ENCODE peak calls at places on chromosomes 16 and 17, in six cellular contexts. B is A549, U is HCT116, A is GM12878, P is SK-N-SH, V is HL-60. Z is an unnamed sample.

GRCh38 chr17:28457890-28458289 is 15.6 kb upstream of the SLC13A2 start:
- DNase-seq in B (no peak), U (no peak), A (no peak), P (no peak), V (no peak), Z (no peak)

GRCh38 chr17:42674755-42675347 is 1.9 kb downstream of the PLEKHH3 start:
- DNase-seq in B (no peak), U (no peak), A (no peak), P (no peak), V (no peak), Z (no peak)

GRCh38 chr16:5412721-5413120 is 315.1 kb upstream of the EEF2KMT start:
- DNase-seq in B (no peak), U (no peak), A (no peak), P (peak), V (no peak), Z (no peak)

GRCh38 chr17:44279586-44280344 is 11.8 kb upstream of the SLC4A1 start:
- DNase-seq in B (peak), U (no peak), A (peak), P (no peak), V (peak), Z (peak)

GRCh38 chr16:85614338-85615013 is 1.4 kb downstream of the GSE1 start:
- DNase-seq in B (no peak), U (no peak), A (no peak), P (no peak), V (peak), Z (no peak)

GRCh38 chr17:71237903-71238538 is 882.8 kb upstream of the SOX9 start:
- DNase-seq in B (peak), U (peak), A (no peak), P (peak), V (no peak), Z (no peak)

GRCh38 chr16:89115216-89115949 is 21.7 kb downstream of the ACSF3 start:
- DNase-seq in B (no peak), U (no peak), A (peak), P (no peak), V (peak), Z (no peak)

GRCh38 chr17:78624461-78625216 is 47.4 kb upstream of the DNAH17 start:
- DNase-seq in B (no peak), U (no peak), A (no peak), P (no peak), V (no peak), Z (no peak)

GRCh38 chr16:30137897-30138296 is 14.9 kb upstream of the MAPK3 start:
- DNase-seq in B (no peak), U (no peak), A (no peak), P (peak), V (no peak), Z (no peak)

GRCh38 chr17:40645291-40645690 is 2.3 kb downstream of the SMARCE1 start:
- DNase-seq in B (no peak), U (no peak), A (no peak), P (no peak), V (no peak), Z (no peak)

GRCh38 chr16:85667261-85667660 is 21.5 kb downstream of the GINS2 start:
- DNase-seq in B (no peak), U (no peak), A (no peak), P (no peak), V (no peak), Z (no peak)

GRCh38 chr16:53611151-53611802 is 92.4 kb downstream of the RPGRIP1L start:
- DNase-seq in B (no peak), U (no peak), A (no peak), P (no peak), V (no peak), Z (no peak)

GRCh38 chr17:42431758-42432161 is 8.7 kb upstream of the CAVIN1 start:
- DNase-seq in B (no peak), U (no peak), A (no peak), P (no peak), V (no peak), Z (no peak)

GRCh38 chr17:29180051-29180787 is at the start of gene MYO18A:
- DNase-seq in B (peak), U (no peak), A (no peak), P (peak), V (peak), Z (peak)

GRCh38 chr16:83244057-83244456 is 563.7 kb upstream of the HSBP1 start:
- DNase-seq in B (no peak), U (no peak), A (no peak), P (no peak), V (no peak), Z (no peak)

GRCh38 chr16:68246671-68247070 is 1.5 kb downstream of the PLA2G15 start:
- DNase-seq in B (no peak), U (no peak), A (no peak), P (no peak), V (no peak), Z (no peak)

GRCh38 chr17:4908711-4909496 is 6.0 kb upstream of the CHRNE start:
- DNase-seq in B (peak), U (peak), A (peak), P (peak), V (peak), Z (peak)

GRCh38 chr17:77125432-77125901 is 15.3 kb upstream of the SEC14L1 start:
- DNase-seq in B (peak), U (peak), A (no peak), P (no peak), V (no peak), Z (peak)

GRCh38 chr17:1746975-1747543 is 4.4 kb downstream of the SERPINF2 start:
- DNase-seq in B (no peak), U (no peak), A (no peak), P (no peak), V (no peak), Z (no peak)

GRCh38 chr16:56246051-56246817 is 54.9 kb downstream of the GNAO1 start:
- DNase-seq in B (peak), U (no peak), A (no peak), P (peak), V (no peak), Z (peak)

GRCh38 chr17:18184143-18185007 is 747 bp downstream of the ALKBH5 start:
- DNase-seq in B (peak), U (no peak), A (no peak), P (no peak), V (peak), Z (no peak)

GRCh38 chr16:66204761-66205160 is 161.7 kb upstream of the CDH5 start:
- DNase-seq in B (no peak), U (no peak), A (no peak), P (no peak), V (no peak), Z (no peak)

GRCh38 chr16:70715860-70716357 is 30.1 kb upstream of the MTSS2 start:
- DNase-seq in B (no peak), U (no peak), A (no peak), P (peak), V (no peak), Z (no peak)

GRCh38 chr16:89787365-89787805 is 29.1 kb downstream of the FANCA start:
- DNase-seq in B (no peak), U (no peak), A (no peak), P (no peak), V (no peak), Z (peak)

GRCh38 chr16:1265090-1265630 is 9.3 kb downstream of the TPSD1 start:
- DNase-seq in B (no peak), U (no peak), A (no peak), P (no peak), V (no peak), Z (no peak)

GRCh38 chr17:41061969-41062368 is 2.1 kb upstream of the KRTAP2-3 start:
- DNase-seq in B (peak), U (no peak), A (no peak), P (no peak), V (no peak), Z (peak)

GRCh38 chr17:21019976-21020575 is 22.7 kb downstream of the USP22 start:
- DNase-seq in B (peak), U (no peak), A (no peak), P (peak), V (no peak), Z (no peak)

GRCh38 chr16:55380485-55380884 is 56.5 kb downstream of the IRX6 start:
- DNase-seq in B (no peak), U (no peak), A (no peak), P (no peak), V (no peak), Z (no peak)

GRCh38 chr17:59067340-59067739 is 39.3 kb downstream of the TRIM37 start:
- DNase-seq in B (no peak), U (no peak), A (no peak), P (no peak), V (no peak), Z (no peak)

GRCh38 chr17:4499431-4500187 is 928 bp downstream of the SPNS2 start:
- DNase-seq in B (peak), U (no peak), A (no peak), P (peak), V (peak), Z (no peak)

GRCh38 chr17:27319536-27320221 is 25.8 kb downstream of the WSB1 start:
- DNase-seq in B (no peak), U (no peak), A (no peak), P (no peak), V (no peak), Z (no peak)

GRCh38 chr16:55912022-55912421 is 36.8 kb upstream of the CES5A start:
- DNase-seq in B (no peak), U (no peak), A (no peak), P (peak), V (no peak), Z (no peak)

GRCh38 chr16:34801875-34802274 is 1342.5 kb downstream of the TP53TG3F start:
- DNase-seq in B (no peak), U (no peak), A (no peak), P (peak), V (no peak), Z (no peak)

GRCh38 chr16:34802848-34803599 is 1343.6 kb downstream of the TP53TG3F start:
- DNase-seq in B (no peak), U (no peak), A (no peak), P (peak), V (no peak), Z (no peak)

GRCh38 chr16:34802396-34802795 is 1343.0 kb downstream of the TP53TG3F start:
- DNase-seq in B (no peak), U (no peak), A (no peak), P (peak), V (no peak), Z (no peak)

GRCh38 chr16:34803683-34804416 is 1344.4 kb downstream of the TP53TG3F start:
- DNase-seq in B (no peak), U (no peak), A (no peak), P (peak), V (no peak), Z (no peak)
- TF ChIP-seq REST in B (no peak), U (no peak), A (no peak), P (no peak), V (no peak), Z (no peak)

GRCh38 chr17:30796016-30796415 is 28.5 kb downstream of the CRLF3 start:
- DNase-seq in B (no peak), U (no peak), A (no peak), P (no peak), V (no peak), Z (no peak)
- TF ChIP-seq REST in B (no peak), U (no peak), A (no peak), P (no peak), V (no peak), Z (no peak)

GRCh38 chr16:87443031-87443430 is 49.8 kb downstream of the ZCCHC14 start:
- DNase-seq in B (no peak), U (no peak), A (no peak), P (no peak), V (no peak), Z (no peak)
- TF ChIP-seq REST in B (no peak), U (no peak), A (no peak), P (no peak), V (no peak), Z (no peak)

GRCh38 chr16:2520784-2521577 is 810 bp downstream of the AMDHD2 start:
- DNase-seq in B (no peak), U (no peak), A (no peak), P (peak), V (no peak), Z (peak)
- TF ChIP-seq REST in B (no peak), U (no peak), A (no peak), P (no peak), V (no peak), Z (no peak)

DNA sequence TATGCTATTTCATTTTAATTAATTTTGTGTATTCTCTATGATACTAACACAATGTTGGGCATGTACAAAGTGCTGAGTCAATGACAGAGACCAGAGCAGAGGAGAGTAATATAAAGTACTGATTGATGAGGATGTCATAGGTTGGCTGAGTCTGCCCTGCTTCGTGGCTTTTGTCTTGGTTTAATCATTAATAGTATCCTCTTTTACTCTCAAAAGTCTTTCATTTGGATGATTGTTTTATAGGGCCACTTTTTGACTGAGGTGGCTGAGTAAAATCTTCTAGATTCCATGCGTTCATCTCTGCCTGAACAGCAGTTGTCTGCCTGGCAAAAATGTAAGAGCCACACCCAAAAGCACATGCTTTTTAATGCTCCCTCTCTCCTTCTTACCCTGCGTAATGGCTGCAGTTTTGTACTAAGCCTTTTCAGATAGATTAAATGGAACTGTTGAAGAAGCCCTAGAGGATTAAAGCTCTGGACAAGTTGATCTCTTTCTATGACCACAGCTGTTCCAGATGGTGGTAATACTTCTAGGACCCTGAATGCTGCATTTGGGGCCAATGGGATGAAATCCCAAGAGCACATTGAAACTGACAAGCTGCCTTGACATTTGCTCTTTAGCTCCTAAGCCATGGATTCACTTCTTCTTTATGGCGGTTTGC is 59.8 kb downstream of the MAP2K6 start:
- DNase-seq in B (peak), U (no peak), A (no peak), P (no peak), V (no peak), Z (no peak)
- TF ChIP-seq REST in B (no peak), U (no peak), A (no peak), P (no peak), V (no peak), Z (no peak)

GRCh38 chr16:20347666-20348364 is 4.7 kb downstream of the UMOD start:
- DNase-seq in B (no peak), U (no peak), A (no peak), P (no peak), V (no peak), Z (no peak)

GRCh38 chr16:20339744-20340143 is 12.4 kb upstream of the GP2 start:
- DNase-seq in B (no peak), U (no peak), A (no peak), P (no peak), V (no peak), Z (no peak)

GRCh38 chr16:20349615-20350014 is 2.9 kb downstream of the UMOD start:
- DNase-seq in B (no peak), U (no peak), A (no peak), P (no peak), V (no peak), Z (no peak)

GRCh38 chr16:20348365-20349185 is 3.9 kb downstream of the UMOD start:
- DNase-seq in B (no peak), U (no peak), A (no peak), P (peak), V (no peak), Z (no peak)

DNA sequence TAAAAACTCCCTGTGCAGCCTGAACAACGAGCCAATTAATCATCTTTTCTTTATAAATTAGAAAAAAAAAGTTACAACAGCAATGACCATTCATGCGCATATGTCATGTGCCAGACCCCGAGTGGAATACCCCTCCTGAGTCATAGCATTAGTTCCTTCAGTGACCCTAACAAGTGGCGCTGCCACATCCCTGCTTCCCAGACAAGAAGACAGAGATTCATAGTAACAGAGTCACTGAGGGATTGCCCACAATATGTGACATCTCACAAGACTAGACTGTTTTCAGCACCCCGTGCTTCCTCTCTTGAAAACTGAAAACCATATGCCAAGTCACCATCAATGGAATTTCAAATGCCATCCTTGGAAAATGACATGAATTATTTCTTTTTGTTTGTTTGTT is 7.9 kb downstream of the UMOD start:
- DNase-seq in B (no peak), U (no peak), A (no peak), P (no peak), V (no peak), Z (no peak)
- TF ChIP-seq REST in B (no peak), U (no peak), A (no peak), P (no peak), V (no peak), Z (no peak)

DNA sequence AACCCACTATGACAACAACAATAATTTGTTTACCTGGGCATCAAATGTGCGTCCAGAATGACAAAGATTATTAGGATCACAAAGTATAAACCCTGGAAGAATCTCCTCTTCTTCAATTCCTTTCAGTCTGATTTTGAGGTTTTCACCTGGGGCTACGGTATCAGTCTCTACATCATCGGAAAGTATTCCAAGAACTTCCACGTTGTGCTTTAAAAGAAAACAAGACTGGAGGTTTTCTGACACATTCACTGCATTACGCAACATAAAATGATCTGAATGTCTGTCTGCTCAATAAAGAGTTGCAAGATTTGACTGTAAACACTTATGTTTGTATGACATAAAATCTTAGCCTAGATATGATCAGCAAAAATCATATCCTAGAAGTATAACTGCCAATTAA is 26.0 kb upstream of the RSL1D1 start:
- DNase-seq in B (no peak), U (no peak), A (no peak), P (no peak), V (no peak), Z (no peak)
- TF ChIP-seq REST in B (no peak), U (no peak), A (no peak), P (no peak), V (no peak), Z (no peak)

GRCh38 chr16:51592013-51592501 is 441.0 kb upstream of the SALL1 start:
- DNase-seq in B (no peak), U (no peak), A (no peak), P (no peak), V (no peak), Z (no peak)
- TF ChIP-seq REST in B (no peak), U (no peak), A (no peak), P (no peak), V (no peak), Z (no peak)

Z was measured in HepG2.